ENCODE peak calls at places on chromosome 18, in ten cellular contexts. W is effector memory CD4-positive, alpha-beta T cell; K is HEK293T; U is HuH-7.5; P is activated T-helper 1 cell treated with Interleukin-2 at 50 U/mL for 16 hours; H is stimulated activated CD8-positive, alpha-beta memory T cell treated with anti-CD3 and anti-CD28 coated beads, Interleukin-4, amount 100 ng/mL, for 1 hour; M is skeletal muscle cell; Z is kidney glomerular epithelial cell; O is HCT116; T is T-helper 2 cell. A is an unnamed sample.

GRCh38 chr18:50590625-50591024 is 30.7 kb downstream of the MAPK4 start:
- DNase-seq in K (no peak), T (no peak), M (no peak), P (no peak), H (no peak), O (no peak), W (no peak), Z (no peak), U (no peak), A (no peak)

GRCh38 chr18:58088723-58089074 is 44.7 kb downstream of the NEDD4L start:
- DNase-seq in M (no peak), P (no peak), W (no peak), K (no peak), U (no peak), H (no peak), O (no peak), T (no peak), Z (no peak), A (no peak)

GRCh38 chr18:24009651-24010333 is 4.8 kb upstream of the TTC39C start:
- DNase-seq in Z (no peak), W (no peak), M (no peak), U (no peak), O (no peak), K (no peak), P (no peak), T (peak), H (no peak), A (no peak)

GRCh38 chr18:6650063-6650462 is 79.5 kb upstream of the ARHGAP28 start:
- DNase-seq in P (no peak), U (no peak), T (no peak), O (no peak), W (no peak), K (no peak), H (no peak), M (no peak), Z (no peak), A (no peak)

GRCh38 chr18:14768241-14768640 is 20.3 kb downstream of the ANKRD30B start:
- DNase-seq in M (no peak), Z (no peak), K (no peak), U (no peak), T (no peak), W (no peak), O (no peak), H (no peak), P (no peak), A (no peak)

GRCh38 chr18:77223221-77223639 is 26.4 kb upstream of the GALR1 start:
- DNase-seq in T (no peak), H (no peak), O (no peak), U (no peak), P (no peak), M (no peak), K (no peak), Z (no peak), W (no peak), A (no peak)

GRCh38 chr18:23259701-23260661 is 124.7 kb downstream of the CABLES1 start:
- DNase-seq in U (peak), Z (peak), T (peak), K (no peak), P (no peak), M (peak), O (no peak), H (no peak), W (no peak), A (no peak)

GRCh38 chr18:35267161-35267651 is 22.8 kb downstream of the ZSCAN30 start:
- DNase-seq in P (peak), M (no peak), K (no peak), T (peak), U (no peak), Z (no peak), H (peak), O (no peak), W (peak), A (no peak)

GRCh38 chr18:29496276-29496675 is 1319.3 kb upstream of the CDH2 start:
- DNase-seq in O (no peak), H (no peak), P (no peak), W (no peak), M (no peak), T (no peak), K (no peak), Z (no peak), U (no peak), A (no peak)

GRCh38 chr18:72544092-72544886 is at the start of gene CBLN2:
- DNase-seq in U (peak), P (no peak), T (no peak), H (no peak), K (peak), O (no peak), Z (peak), W (no peak), M (peak), A (peak)

GRCh38 chr18:44802508-44802907 is 121.8 kb downstream of the SETBP1 start:
- DNase-seq in Z (peak), T (no peak), P (no peak), H (no peak), W (no peak), K (no peak), M (peak), O (no peak), U (no peak), A (no peak)

GRCh38 chr18:68053290-68053689 is 536.8 kb upstream of the DSEL start:
- DNase-seq in T (no peak), O (no peak), K (no peak), U (no peak), P (no peak), Z (no peak), M (no peak), W (no peak), H (no peak), A (no peak)

GRCh38 chr18:55244520-55244919 is 285.3 kb upstream of the CCDC68 start:
- DNase-seq in O (no peak), M (no peak), Z (no peak), P (no peak), H (no peak), K (no peak), U (no peak), T (no peak), W (no peak), A (no peak)

GRCh38 chr18:13589316-13589715 is 137.0 kb downstream of the FAM210A start:
- DNase-seq in Z (no peak), O (no peak), P (no peak), H (no peak), M (no peak), U (no peak), T (no peak), K (no peak), W (no peak), A (no peak)

GRCh38 chr18:5895300-5895885 is at the start of gene TMEM200C:
- DNase-seq in T (no peak), M (no peak), U (no peak), H (no peak), K (peak), Z (no peak), P (no peak), W (no peak), O (no peak), A (no peak)

GRCh38 chr18:44839239-44839666 is 158.6 kb downstream of the SETBP1 start:
- DNase-seq in O (no peak), T (peak), P (peak), K (no peak), H (peak), U (no peak), Z (peak), M (no peak), W (no peak), A (peak)

GRCh38 chr18:68714356-68714706 is 577 bp downstream of the TMX3 start:
- DNase-seq in Z (no peak), P (no peak), H (no peak), K (peak), U (no peak), W (no peak), M (no peak), T (no peak), O (no peak), A (no peak)